ENCODE peak calls at places on chromosome 14, in four cellular contexts. V is psoas muscle, Q is GM23338, T is T-cell. U is an unnamed sample.
A peak's percentile ranks its signal among the peaks of the same experiment; 100 is the strongest.

GRCh38 chr14:24192933-24193332 is 2.3 kb downstream of the TM9SF1 start:
- ATAC-seq in T (no peak), Q (no peak), V (no peak), U (no peak)

GRCh38 chr14:52265248-52265647 is 2.2 kb upstream of the PTGDR start:
- ATAC-seq in Q (no peak), T (no peak), V (no peak), U (no peak)

GRCh38 chr14:104265918-104266642 is 127.7 kb downstream of the KIF26A start:
- ATAC-seq in V (no peak), Q (no peak), T (no peak), U (no peak)

GRCh38 chr14:38718519-38718918 is 384.5 kb downstream of the SEC23A start:
- ATAC-seq in V (no peak), Q (no peak), T (no peak), U (no peak)

GRCh38 chr14:95363468-95363954 is 43.8 kb upstream of the CLMN start:
- ATAC-seq in V (no peak), T (no peak), Q (no peak), U (no peak)

GRCh38 chr14:51612449-51612848 is 39.3 kb upstream of the FRMD6 start:
- ATAC-seq in V (no peak), T (no peak), Q (no peak), U (no peak)

GRCh38 chr14:31297701-31298344 is 90.2 kb upstream of the HECTD1 start:
- ATAC-seq in Q (no peak), V (peak; percentile 94), T (no peak), U (peak; percentile 55)

GRCh38 chr14:37047226-37047625 is 125.2 kb downstream of the SLC25A21 start:
- ATAC-seq in T (no peak), V (no peak), Q (no peak), U (no peak)

GRCh38 chr14:86672071-86672470 is 1142.1 kb downstream of the FLRT2 start:
- ATAC-seq in T (no peak), Q (no peak), V (no peak), U (no peak)

GRCh38 chr14:20714593-20715250 is 26.2 kb downstream of the ANG start:
- ATAC-seq in Q (no peak), V (peak; percentile 73), T (no peak), U (no peak)

GRCh38 chr14:61357118-61357517 is 35.7 kb downstream of the PRKCH start:
- ATAC-seq in Q (no peak), V (no peak), T (peak; percentile 23), U (no peak)

GRCh38 chr14:44010071-44010470 is 497.0 kb downstream of the FSCB start:
- ATAC-seq in T (no peak), V (no peak), Q (no peak), U (no peak)

GRCh38 chr14:71908141-71908540 is 24.1 kb upstream of the RGS6 start:
- ATAC-seq in Q (no peak), V (no peak), T (no peak), U (no peak)

GRCh38 chr14:20675669-20676068 is 8.7 kb upstream of the RNASE4 start:
- ATAC-seq in V (no peak), T (no peak), Q (no peak), U (no peak)

GRCh38 chr14:102929349-102930137 is 7.1 kb downstream of the AMN start:
- ATAC-seq in V (peak; percentile 35), Q (peak; percentile 2), T (no peak), U (peak; percentile 15)

GRCh38 chr14:88535149-88535548 is 19.7 kb downstream of the PTPN21 start:
- ATAC-seq in Q (peak; percentile 73), T (no peak), V (peak; percentile 61), U (no peak)

GRCh38 chr14:61615743-61616523 is 79.4 kb upstream of the HIF1A start:
- ATAC-seq in Q (peak; percentile 35), T (no peak), V (no peak), U (peak; percentile 70)

GRCh38 chr14:67446371-67447032 is 34.5 kb upstream of the PLEK2 start:
- ATAC-seq in T (no peak), Q (no peak), V (peak; percentile 66), U (no peak)

GRCh38 chr14:22047105-22047504 is 373.5 kb upstream of the OR4E1 start:
- ATAC-seq in Q (peak; percentile 94), T (peak; percentile 95), V (no peak), U (peak; percentile 50)

GRCh38 chr14:54651649-54652048 is 84.7 kb downstream of the SAMD4A start:
- ATAC-seq in V (peak; percentile 50), Q (no peak), T (no peak), U (peak; percentile 9)

GRCh38 chr14:70955543-70956480 is 48.6 kb downstream of the PCNX1 start:
- ATAC-seq in T (peak; percentile 94), V (peak; percentile 71), Q (peak; percentile 59), U (peak; percentile 83)

GRCh38 chr14:31583043-31583442 is 21.8 kb downstream of the NUBPL start:
- ATAC-seq in T (no peak), V (no peak), Q (no peak), U (peak; percentile 56)

GRCh38 chr14:31936100-31936499 is 141.0 kb upstream of the ARHGAP5 start:
- ATAC-seq in V (no peak), T (no peak), Q (no peak), U (no peak)

GRCh38 chr14:75047506-75047905 is 3.8 kb downstream of the MLH3 start:
- ATAC-seq in Q (no peak), T (no peak), V (no peak), U (no peak)

GRCh38 chr14:59098377-59098776 is 90.1 kb upstream of the DAAM1 start:
- ATAC-seq in Q (no peak), T (no peak), V (no peak), U (peak; percentile 75)

GRCh38 chr14:60817113-60817512 is 82.6 kb downstream of the MNAT1 start:
- ATAC-seq in Q (no peak), T (no peak), V (no peak), U (no peak)

GRCh38 chr14:75274899-75275569 is 3.6 kb upstream of the FOS start:
- ATAC-seq in V (no peak), Q (no peak), T (peak; percentile 42), U (no peak)

GRCh38 chr14:90574640-90575131 is 177.9 kb downstream of the CALM1 start:
- ATAC-seq in T (no peak), Q (peak; percentile 40), V (peak; percentile 68), U (no peak)

GRCh38 chr14:20781805-20782204 is 737 bp downstream of the RNASE6 start:
- ATAC-seq in V (no peak), T (peak; percentile 61), Q (peak; percentile 28), U (no peak)

GRCh38 chr14:52329678-52330376 is 15.7 kb downstream of the PTGER2 start:
- ATAC-seq in V (no peak), Q (no peak), T (no peak), U (no peak)

GRCh38 chr14:100106260-100106659 is 41.0 kb downstream of the EVL start:
- ATAC-seq in T (peak; percentile 82), Q (no peak), V (no peak), U (no peak)

GRCh38 chr14:22520235-22520634 is 68.8 kb downstream of the DAD1 start:
- ATAC-seq in T (no peak), V (no peak), Q (no peak), U (no peak)

GRCh38 chr14:105028251-105028927 is 7.5 kb upstream of the CDCA4 start:
- ATAC-seq in T (no peak), Q (no peak), V (no peak), U (peak; percentile 53)

GRCh38 chr14:61145258-61145902 is 135.8 kb downstream of the TMEM30B start:
- ATAC-seq in V (peak; percentile 80), T (no peak), Q (no peak), U (peak; percentile 84)

GRCh38 chr14:37592288-37593274 is 2.5 kb downstream of the FOXA1 start:
- ATAC-seq in V (no peak), T (no peak), Q (peak; percentile 13), U (no peak)

GRCh38 chr14:104115691-104116543 is 22.5 kb upstream of the KIF26A start:
- ATAC-seq in V (no peak), Q (peak; percentile 5), T (no peak), U (no peak)

GRCh38 chr14:79896009-79896408 is 315.3 kb downstream of the DIO2 start:
- ATAC-seq in V (no peak), Q (no peak), T (no peak), U (no peak)

GRCh38 chr14:31154956-31155355 is 52.6 kb downstream of the HECTD1 start:
- ATAC-seq in V (no peak), Q (no peak), T (no peak), U (peak; percentile 42)

U was measured in SK-N-SH treated with all-trans-retinoic acid at 6 μM for 48 hours.